ENCODE peak calls at places on chromosomes 3 and 15, in six cellular contexts. Y is adrenal gland, W is thoracic aorta, Z is fibroblast of lung, H is astrocyte, O is psoas muscle. F is an unnamed sample.

GRCh38 chr15:51382787-51383186 is 41.3 kb downstream of the GLDN start:
- DNase-seq in H (peak), O (no peak), W (no peak), Y (peak), Z (peak), F (peak)

GRCh38 chr3:186871403-186871924 is 29.0 kb downstream of the ADIPOQ start:
- DNase-seq in O (no peak), H (no peak), Z (no peak), Y (peak), W (no peak), F (no peak)

GRCh38 chr3:50588759-50589433 is 19.6 kb downstream of the HEMK1 start:
- DNase-seq in O (no peak), Y (no peak), W (no peak), H (no peak), Z (peak), F (no peak)

GRCh38 chr15:62020576-62021160 is 39.6 kb downstream of the VPS13C start:
- DNase-seq in Z (peak), W (no peak), O (no peak), Y (no peak), H (peak), F (no peak)

GRCh38 chr15:57789225-57789624 is 82.7 kb downstream of the POLR2M start:
- DNase-seq in W (no peak), O (no peak), Y (no peak), H (no peak), Z (no peak), F (no peak)

GRCh38 chr3:146967786-146968185 is 362.6 kb upstream of the PLSCR5 start:
- DNase-seq in H (no peak), W (no peak), O (no peak), Y (no peak), Z (no peak), F (no peak)

GRCh38 chr3:22585504-22585903 is 617.6 kb upstream of the UBE2E2 start:
- DNase-seq in H (peak), W (no peak), Z (peak), O (no peak), Y (no peak), F (peak)

GRCh38 chr3:188126271-188126670 is 27.7 kb upstream of the LPP start:
- DNase-seq in H (peak), Y (no peak), O (no peak), W (no peak), Z (peak), F (no peak)

GRCh38 chr15:95799286-95800187 is 531.0 kb upstream of the NR2F2 start:
- DNase-seq in O (no peak), Y (no peak), H (peak), W (no peak), Z (peak), F (peak)

GRCh38 chr15:74833376-74834107 is 7.1 kb downstream of the CPLX3 start:
- DNase-seq in Y (no peak), Z (no peak), W (no peak), H (no peak), O (no peak), F (no peak)

GRCh38 chr15:57213783-57214366 is 162.4 kb upstream of the CGNL1 start:
- DNase-seq in O (no peak), H (peak), Y (no peak), Z (peak), W (no peak), F (no peak)

GRCh38 chr3:125045965-125046364 is 9.8 kb downstream of the HEG1 start:
- DNase-seq in W (no peak), Y (no peak), H (peak), Z (peak), O (no peak), F (peak)

GRCh38 chr3:104180906-104181305 is 1185.8 kb upstream of the ALCAM start:
- DNase-seq in Z (no peak), O (no peak), H (no peak), W (no peak), Y (no peak), F (no peak)

GRCh38 chr3:182092662-182093262 is 381.0 kb downstream of the SOX2 start:
- DNase-seq in Y (no peak), W (no peak), H (peak), Z (peak), O (no peak), F (no peak)

GRCh38 chr3:8816106-8816505 is 46.7 kb upstream of the OXTR start:
- DNase-seq in Z (peak), H (peak), W (no peak), Y (no peak), O (no peak), F (no peak)

GRCh38 chr15:71085809-71086208 is 29.5 kb upstream of the THSD4 start:
- DNase-seq in Z (no peak), W (no peak), H (no peak), O (no peak), Y (no peak), F (no peak)

GRCh38 chr15:79028411-79028964 is 62.1 kb downstream of the RASGRF1 start:
- DNase-seq in W (no peak), Y (peak), O (no peak), Z (peak), H (no peak), F (peak)

GRCh38 chr3:58065700-58066167 is 57.5 kb downstream of the FLNB start:
- DNase-seq in O (no peak), W (no peak), Y (peak), H (no peak), Z (peak), F (no peak)

GRCh38 chr15:83698294-83698693 is 44.4 kb downstream of the ADAMTSL3 start:
- DNase-seq in O (peak), H (no peak), Y (peak), W (no peak), Z (no peak), F (peak)

GRCh38 chr15:42239528-42240245 is 31.6 kb upstream of the VPS39 start:
- DNase-seq in O (no peak), W (no peak), H (peak), Y (no peak), Z (peak), F (no peak)

GRCh38 chr3:154122096-154122911 is 1.1 kb downstream of the ARHGEF26 start:
- DNase-seq in O (no peak), H (no peak), Z (no peak), W (no peak), Y (no peak), F (no peak)

GRCh38 chr15:39592500-39592899 is 11.6 kb downstream of the THBS1 start:
- DNase-seq in H (no peak), Y (no peak), W (no peak), O (no peak), Z (peak), F (no peak)

GRCh38 chr3:65955792-65956477 is 82.8 kb downstream of the MAGI1 start:
- DNase-seq in H (peak), Z (peak), W (no peak), O (no peak), Y (no peak), F (peak)

GRCh38 chr15:93451265-93451664 is 362.3 kb upstream of the RGMA start:
- DNase-seq in Z (peak), H (peak), O (peak), W (no peak), Y (no peak), F (no peak)

GRCh38 chr3:53154731-53155320 is 6.2 kb upstream of the PRKCD start:
- DNase-seq in H (no peak), W (no peak), Z (no peak), O (no peak), Y (peak), F (no peak)

GRCh38 chr15:39273805-39274411 is 307.0 kb upstream of the THBS1 start:
- DNase-seq in H (peak), Z (peak), Y (peak), O (no peak), W (no peak), F (no peak)

GRCh38 chr3:187207624-187208023 is 10.3 kb downstream of the RTP1 start:
- DNase-seq in Y (no peak), O (no peak), Z (peak), H (peak), W (no peak), F (no peak)

GRCh38 chr3:159763466-159764210 is 225.0 kb upstream of the IL12A start:
- DNase-seq in H (peak), Y (peak), Z (peak), W (peak), O (peak), F (peak)

GRCh38 chr15:63073497-63074172 is 31.1 kb downstream of the TPM1 start:
- DNase-seq in Z (peak), H (peak), O (no peak), Y (no peak), W (no peak), F (peak)

GRCh38 chr3:141383555-141384129 is 15.3 kb downstream of the ZBTB38 start:
- DNase-seq in H (peak), O (no peak), Y (no peak), W (no peak), Z (peak), F (no peak)

GRCh38 chr3:63015614-63016016 is 140.4 kb upstream of the CADPS start:
- DNase-seq in O (no peak), H (no peak), W (no peak), Z (peak), Y (no peak), F (no peak)

GRCh38 chr15:72380743-72381142 is 4.9 kb upstream of the HEXA start:
- DNase-seq in O (no peak), H (no peak), W (no peak), Z (no peak), Y (no peak), F (no peak)

GRCh38 chr3:169153614-169154013 is 509.9 kb downstream of the MECOM start:
- DNase-seq in H (no peak), Y (no peak), O (no peak), W (no peak), Z (no peak), F (no peak)

GRCh38 chr3:194885766-194886165 is 200.1 kb downstream of the FAM43A start:
- DNase-seq in H (no peak), O (no peak), Z (no peak), W (no peak), Y (no peak), F (no peak)

GRCh38 chr3:16512435-16513140 is 911 bp downstream of the RFTN1 start:
- DNase-seq in W (no peak), Y (peak), O (peak), H (no peak), Z (peak), F (no peak)
- H3K27ac ChIP-seq in W (peak), Y (peak), O (peak), H (peak), Z (peak), F (peak)

GRCh38 chr3:39269528-39269927 is 10.3 kb downstream of the CX3CR1 start:
- DNase-seq in Z (no peak), H (no peak), W (no peak), O (no peak), Y (no peak), F (no peak)
- H3K27ac ChIP-seq in Z (no peak), H (no peak), W (no peak), O (no peak), Y (no peak), F (no peak)

GRCh38 chr3:196080517-196080841 is 1.4 kb downstream of the TFRC start:
- DNase-seq in H (no peak), W (no peak), Y (no peak), O (no peak), Z (no peak), F (no peak)
- H3K27ac ChIP-seq in H (no peak), W (peak), Y (peak), O (peak), Z (no peak), F (no peak)

DNA sequence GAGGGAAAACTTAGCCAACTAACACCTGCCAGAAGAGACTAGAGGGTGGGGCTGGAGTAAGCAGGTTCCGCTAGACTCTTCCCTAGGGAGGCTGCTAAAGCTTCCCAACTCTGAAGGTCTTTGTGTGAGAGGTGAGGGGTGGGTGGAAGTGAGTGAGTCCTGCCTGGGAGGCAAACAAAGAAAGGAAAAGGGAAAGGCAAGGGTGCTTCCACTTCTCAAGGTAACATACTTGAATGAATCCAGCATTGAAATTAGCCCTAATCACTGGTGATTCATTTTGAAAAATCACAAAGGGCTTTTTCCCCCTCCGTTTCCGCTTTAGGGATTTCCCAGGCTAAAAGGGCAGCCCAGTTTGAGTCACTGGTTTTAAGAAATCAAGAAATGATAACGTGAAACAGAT is 220.5 kb upstream of the ADAMTS9 start:
- DNase-seq in H (no peak), O (no peak), Z (no peak), W (no peak), Y (peak), F (peak)
- H3K27ac ChIP-seq in H (no peak), O (no peak), Z (no peak), W (no peak), Y (no peak), F (no peak)

GRCh38 chr3:13044496-13045244 is 28.6 kb downstream of the IQSEC1 start:
- DNase-seq in W (no peak), H (no peak), Y (no peak), Z (no peak), O (no peak), F (no peak)

GRCh38 chr3:13047296-13048165 is 25.7 kb downstream of the IQSEC1 start:
- DNase-seq in Y (no peak), W (no peak), Z (no peak), O (no peak), H (no peak), F (no peak)

GRCh38 chr3:13045245-13045903 is 27.9 kb downstream of the IQSEC1 start:
- DNase-seq in Z (no peak), Y (no peak), W (no peak), H (no peak), O (no peak), F (no peak)

GRCh38 chr3:13045904-13046568 is 27.2 kb downstream of the IQSEC1 start:
- DNase-seq in O (no peak), W (no peak), Z (no peak), Y (peak), H (no peak), F (no peak)

GRCh38 chr3:13046569-13047279 is 26.5 kb downstream of the IQSEC1 start:
- DNase-seq in Z (no peak), W (no peak), H (no peak), O (no peak), Y (no peak), F (no peak)
- H3K27ac ChIP-seq in Z (no peak), W (no peak), H (no peak), O (no peak), Y (no peak), F (no peak)

GRCh38 chr3:94234177-94234788 is 171.4 kb downstream of the NSUN3 start:
- DNase-seq in O (no peak), Y (peak), H (peak), W (no peak), Z (peak), F (peak)
- H3K27ac ChIP-seq in O (no peak), Y (no peak), H (no peak), W (no peak), Z (no peak), F (no peak)

GRCh38 chr3:72336821-72337479 is 511.3 kb downstream of the SHQ1 start:
- DNase-seq in Z (peak), H (peak), O (peak), Y (peak), W (no peak), F (peak)

GRCh38 chr3:72337480-72337855 is 510.8 kb downstream of the SHQ1 start:
- DNase-seq in W (no peak), Y (no peak), Z (no peak), O (no peak), H (no peak), F (no peak)

GRCh38 chr3:72335458-72336050 is 512.7 kb downstream of the SHQ1 start:
- DNase-seq in Y (no peak), W (no peak), O (no peak), H (no peak), Z (no peak), F (no peak)

GRCh38 chr3:72334681-72335457 is 513.4 kb downstream of the SHQ1 start:
- DNase-seq in Z (no peak), O (no peak), W (no peak), H (no peak), Y (no peak), F (no peak)

DNA sequence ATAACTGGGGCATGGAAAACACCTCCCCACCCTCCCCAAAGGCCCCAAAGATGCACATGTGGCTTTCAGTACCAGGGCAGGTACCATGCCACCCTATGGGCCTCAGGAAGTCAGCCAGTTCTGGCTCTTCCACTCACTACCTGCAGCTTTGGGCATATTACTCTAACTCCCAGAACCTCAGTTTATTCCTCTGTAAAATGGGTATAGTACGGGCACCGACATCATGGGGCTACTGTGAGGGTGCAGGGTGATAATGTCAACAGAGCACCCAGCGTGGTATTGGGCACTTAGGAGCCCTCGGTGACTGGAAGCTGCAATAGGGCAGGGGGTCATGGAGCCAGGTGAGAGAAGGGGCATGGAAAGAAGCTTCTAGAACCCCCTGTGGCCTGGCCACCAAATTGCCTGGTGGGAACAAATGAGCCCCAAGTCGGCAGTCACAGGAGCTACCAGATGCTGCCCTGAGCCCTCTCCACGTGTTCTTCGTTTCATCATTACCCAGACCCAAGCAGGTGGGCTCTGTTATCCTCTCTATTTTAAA is 512.1 kb downstream of the SHQ1 start:
- DNase-seq in W (no peak), O (no peak), H (no peak), Z (no peak), Y (no peak), F (no peak)
- H3K27ac ChIP-seq in W (no peak), O (no peak), H (no peak), Z (no peak), Y (no peak), F (no peak)